ENCODE peak calls at places on chromosome X, in eight cellular contexts. Y is activated CD4-positive, alpha-beta T cell treated with anti-CD3 and anti-CD28 coated beads for 4 hours; E is neural crest cell; C is NCI-H510A treated with DMSO at 0.1 percent for 48 hours; K is GM20000; X is ovary; T is heart right ventricle; I is anterior cingulate cortex. Q is an unnamed sample.

GRCh38 chrX:69031971-69032391 is 133.3 kb downstream of the PJA1 start:
- DNase-seq in Y (no peak), E (no peak), C (no peak), K (no peak), X (no peak), T (no peak), I (no peak), Q (no peak)

GRCh38 chrX:104641176-104641575 is 75.2 kb downstream of the IL1RAPL2 start:
- DNase-seq in Y (no peak), E (no peak), C (no peak), K (no peak), X (no peak), T (no peak), I (no peak), Q (no peak)

GRCh38 chrX:7120578-7121219 is 26.8 kb upstream of the STS start:
- DNase-seq in Y (no peak), E (no peak), C (peak), K (no peak), X (no peak), T (no peak), I (no peak), Q (no peak)

GRCh38 chrX:76555816-76556215 is 128.3 kb downstream of the MAGEE1 start:
- DNase-seq in Y (no peak), E (peak), C (no peak), K (peak), X (no peak), T (no peak), I (no peak), Q (no peak)

GRCh38 chrX:119230850-119231249 is 5.2 kb upstream of the PGRMC1 start:
- DNase-seq in Y (no peak), E (no peak), C (no peak), K (no peak), X (no peak), T (no peak), I (no peak), Q (no peak)

GRCh38 chrX:115571712-115572111 is 10.7 kb downstream of the PLS3 start:
- DNase-seq in Y (no peak), E (no peak), C (no peak), K (no peak), X (no peak), T (no peak), I (no peak), Q (no peak)

GRCh38 chrX:71000139-71000538 is 68.0 kb downstream of the SNX12 start:
- DNase-seq in Y (no peak), E (no peak), C (no peak), K (no peak), X (no peak), T (no peak), I (no peak), Q (no peak)

GRCh38 chrX:132490086-132490419 is 1.2 kb upstream of the MBNL3 start:
- DNase-seq in Y (no peak), E (no peak), C (peak), K (no peak), X (no peak), T (no peak), I (no peak), Q (no peak)